ENCODE peak calls at places on chromosome 21, in seven cellular contexts. One of them, this sample, is unnamed.

GRCh38 chr21:42193131-42193671 is 25.7 kb upstream of the ABCG1 start:
- DNase-seq in IMR-90: no peak
- DNase-seq in H9: no peak
- DNase-seq in H1: no peak
- DNase-seq in mesendoderm: no peak
- DNase-seq in mesenchymal stem cell: no peak
- DNase-seq in neuronal stem cell: no peak
- DNase-seq in this sample: peak

GRCh38 chr21:39386899-39387298 is 38.0 kb upstream of the HMGN1 start:
- DNase-seq in mesendoderm: no peak
- DNase-seq in IMR-90: no peak
- DNase-seq in H9: no peak
- DNase-seq in neuronal stem cell: no peak
- DNase-seq in mesenchymal stem cell: no peak
- DNase-seq in H1: no peak
- DNase-seq in this sample: no peak

GRCh38 chr21:42312626-42313104 is 2.5 kb downstream of the TFF3 start:
- DNase-seq in mesenchymal stem cell: no peak
- DNase-seq in IMR-90: no peak
- DNase-seq in neuronal stem cell: no peak
- DNase-seq in H9: no peak
- DNase-seq in H1: no peak
- DNase-seq in mesendoderm: no peak
- DNase-seq in this sample: no peak

GRCh38 chr21:46459356-46460112 is 843 bp downstream of the DIP2A start:
- DNase-seq in neuronal stem cell: no peak
- DNase-seq in mesendoderm: peak
- DNase-seq in H1: no peak
- DNase-seq in H9: peak
- DNase-seq in IMR-90: peak
- DNase-seq in mesenchymal stem cell: peak
- DNase-seq in this sample: peak

GRCh38 chr21:39118604-39119215 is 64.5 kb downstream of the PSMG1 start:
- DNase-seq in mesenchymal stem cell: no peak
- DNase-seq in H9: no peak
- DNase-seq in mesendoderm: no peak
- DNase-seq in neuronal stem cell: no peak
- DNase-seq in IMR-90: no peak
- DNase-seq in H1: no peak
- DNase-seq in this sample: no peak

GRCh38 chr21:20999567-21000169 is 1.5 kb downstream of the NCAM2 start:
- DNase-seq in mesendoderm: peak
- DNase-seq in H1: no peak
- DNase-seq in mesenchymal stem cell: peak
- DNase-seq in H9: peak
- DNase-seq in neuronal stem cell: peak
- DNase-seq in IMR-90: peak
- DNase-seq in this sample: peak

GRCh38 chr21:42043201-42043895 is 27.8 kb upstream of the UMODL1 start:
- DNase-seq in mesenchymal stem cell: no peak
- DNase-seq in mesendoderm: no peak
- DNase-seq in neuronal stem cell: no peak
- DNase-seq in H9: no peak
- DNase-seq in H1: no peak
- DNase-seq in IMR-90: no peak
- DNase-seq in this sample: no peak

GRCh38 chr21:41774467-41775151 is 7.8 kb upstream of the RIPK4 start:
- DNase-seq in mesenchymal stem cell: no peak
- DNase-seq in H9: no peak
- DNase-seq in neuronal stem cell: no peak
- DNase-seq in IMR-90: no peak
- DNase-seq in mesendoderm: no peak
- DNase-seq in H1: no peak
- DNase-seq in this sample: no peak

GRCh38 chr21:46662765-46663500 is 27.5 kb downstream of the PRMT2 start:
- DNase-seq in mesenchymal stem cell: peak
- DNase-seq in IMR-90: no peak
- DNase-seq in mesendoderm: no peak
- DNase-seq in H1: no peak
- DNase-seq in H9: no peak
- DNase-seq in neuronal stem cell: no peak
- DNase-seq in this sample: no peak

GRCh38 chr21:28207776-28208175 is 784.9 kb downstream of the LTN1 start:
- DNase-seq in H1: no peak
- DNase-seq in mesendoderm: no peak
- DNase-seq in H9: no peak
- DNase-seq in IMR-90: peak
- DNase-seq in neuronal stem cell: no peak
- DNase-seq in mesenchymal stem cell: peak
- DNase-seq in this sample: no peak

GRCh38 chr21:22343721-22344120 is 1345.5 kb downstream of the NCAM2 start:
- DNase-seq in mesendoderm: no peak
- DNase-seq in H1: no peak
- DNase-seq in mesenchymal stem cell: no peak
- DNase-seq in neuronal stem cell: no peak
- DNase-seq in H9: no peak
- DNase-seq in IMR-90: no peak
- DNase-seq in this sample: no peak

GRCh38 chr21:41317458-41317857 is 857 bp downstream of the FAM3B start:
- DNase-seq in neuronal stem cell: no peak
- DNase-seq in H1: no peak
- DNase-seq in mesenchymal stem cell: no peak
- DNase-seq in IMR-90: no peak
- DNase-seq in H9: no peak
- DNase-seq in mesendoderm: no peak
- DNase-seq in this sample: no peak

GRCh38 chr21:41427556-41427955 is 1.5 kb downstream of the MX1 start:
- DNase-seq in H1: no peak
- DNase-seq in IMR-90: no peak
- DNase-seq in mesendoderm: no peak
- DNase-seq in neuronal stem cell: no peak
- DNase-seq in mesenchymal stem cell: no peak
- DNase-seq in H9: peak
- DNase-seq in this sample: no peak

GRCh38 chr21:38308785-38309119 is 52.0 kb downstream of the KCNJ15 start:
- DNase-seq in mesenchymal stem cell: no peak
- DNase-seq in IMR-90: no peak
- DNase-seq in mesendoderm: no peak
- DNase-seq in H9: no peak
- DNase-seq in neuronal stem cell: no peak
- DNase-seq in H1: no peak
- DNase-seq in this sample: no peak

GRCh38 chr21:17466166-17466565 is 46.7 kb upstream of the CXADR start:
- DNase-seq in H1: no peak
- DNase-seq in IMR-90: peak
- DNase-seq in mesenchymal stem cell: peak
- DNase-seq in neuronal stem cell: no peak
- DNase-seq in H9: no peak
- DNase-seq in mesendoderm: peak
- DNase-seq in this sample: no peak

GRCh38 chr21:17660449-17660848 is 47.7 kb upstream of the BTG3 start:
- DNase-seq in mesenchymal stem cell: no peak
- DNase-seq in IMR-90: no peak
- DNase-seq in H1: no peak
- DNase-seq in H9: no peak
- DNase-seq in neuronal stem cell: no peak
- DNase-seq in mesendoderm: peak
- DNase-seq in this sample: no peak

GRCh38 chr21:17554619-17555472 is 42.0 kb downstream of the CXADR start:
- DNase-seq in neuronal stem cell: peak
- DNase-seq in IMR-90: peak
- DNase-seq in mesendoderm: peak
- DNase-seq in H1: no peak
- DNase-seq in mesenchymal stem cell: no peak
- DNase-seq in H9: no peak
- DNase-seq in this sample: no peak

GRCh38 chr21:39452965-39453332 is 1.2 kb downstream of the SH3BGR start:
- DNase-seq in H1: no peak
- DNase-seq in mesenchymal stem cell: no peak
- DNase-seq in IMR-90: no peak
- DNase-seq in neuronal stem cell: no peak
- DNase-seq in H9: no peak
- DNase-seq in mesendoderm: no peak
- DNase-seq in this sample: no peak

GRCh38 chr21:40053007-40053406 is 185.8 kb downstream of the PCP4 start:
- DNase-seq in mesendoderm: no peak
- DNase-seq in H1: no peak
- DNase-seq in H9: no peak
- DNase-seq in mesenchymal stem cell: no peak
- DNase-seq in IMR-90: no peak
- DNase-seq in neuronal stem cell: no peak
- DNase-seq in this sample: no peak

GRCh38 chr21:42279888-42280287 is 35.3 kb downstream of the TFF3 start:
- DNase-seq in H1: no peak
- DNase-seq in IMR-90: no peak
- DNase-seq in H9: no peak
- DNase-seq in mesendoderm: no peak
- DNase-seq in neuronal stem cell: no peak
- DNase-seq in mesenchymal stem cell: no peak
- DNase-seq in this sample: no peak

GRCh38 chr21:37845535-37845934 is 70.7 kb downstream of the KCNJ6 start:
- DNase-seq in IMR-90: no peak
- DNase-seq in mesenchymal stem cell: no peak
- DNase-seq in neuronal stem cell: no peak
- DNase-seq in mesendoderm: no peak
- DNase-seq in H1: no peak
- DNase-seq in H9: no peak
- DNase-seq in this sample: no peak

GRCh38 chr21:34728479-34728878 is 59.7 kb downstream of the CLIC6 start:
- DNase-seq in mesendoderm: no peak
- DNase-seq in IMR-90: no peak
- DNase-seq in H9: no peak
- DNase-seq in neuronal stem cell: no peak
- DNase-seq in H1: no peak
- DNase-seq in mesenchymal stem cell: no peak
- DNase-seq in this sample: no peak

GRCh38 chr21:34722684-34723300 is 54.0 kb downstream of the CLIC6 start:
- DNase-seq in IMR-90: no peak
- DNase-seq in neuronal stem cell: peak
- DNase-seq in mesendoderm: peak
- DNase-seq in H1: no peak
- DNase-seq in H9: peak
- DNase-seq in mesenchymal stem cell: no peak
- DNase-seq in this sample: no peak

GRCh38 chr21:34724857-34725195 is 56.0 kb downstream of the CLIC6 start:
- DNase-seq in neuronal stem cell: no peak
- DNase-seq in IMR-90: no peak
- DNase-seq in H9: no peak
- DNase-seq in mesenchymal stem cell: no peak
- DNase-seq in mesendoderm: no peak
- DNase-seq in H1: no peak
- DNase-seq in this sample: no peak

GRCh38 chr21:34726627-34727337 is 58.0 kb downstream of the CLIC6 start:
- DNase-seq in mesenchymal stem cell: peak
- DNase-seq in IMR-90: peak
- DNase-seq in mesendoderm: peak
- DNase-seq in H1: no peak
- DNase-seq in neuronal stem cell: no peak
- DNase-seq in H9: no peak
- DNase-seq in this sample: peak

GRCh38 chr21:34724131-34724856 is 55.5 kb downstream of the CLIC6 start:
- DNase-seq in IMR-90: no peak
- DNase-seq in mesenchymal stem cell: no peak
- DNase-seq in mesendoderm: no peak
- DNase-seq in H9: no peak
- DNase-seq in H1: no peak
- DNase-seq in neuronal stem cell: no peak
- DNase-seq in this sample: no peak
- H2BK5ac ChIP-seq in IMR-90: no peak
- H2BK5ac ChIP-seq in mesenchymal stem cell: no peak
- H2BK5ac ChIP-seq in mesendoderm: no peak
- H2BK5ac ChIP-seq in H9: no peak
- H2BK5ac ChIP-seq in H1: no peak
- H2BK5ac ChIP-seq in neuronal stem cell: no peak
- H2BK5ac ChIP-seq in this sample: no peak

DNA sequence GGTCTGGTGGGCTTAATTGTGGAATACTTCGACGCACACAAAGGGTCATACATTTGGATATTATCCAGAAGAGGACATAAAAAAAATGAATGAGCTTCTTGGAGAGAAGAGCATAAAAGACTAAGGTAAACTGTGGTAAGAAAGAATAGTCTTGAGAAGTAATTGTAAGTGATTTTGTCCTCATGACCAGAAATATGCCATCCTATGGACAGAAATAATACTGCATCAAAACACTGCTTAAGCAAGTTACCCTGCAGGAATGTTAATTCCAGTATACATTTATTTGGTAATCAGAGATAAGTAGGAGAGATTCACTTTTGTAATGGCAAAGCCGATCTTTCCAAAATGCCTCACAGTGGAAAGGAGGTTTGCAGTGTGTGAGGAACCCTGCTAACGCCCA is 111.9 kb downstream of the NRIP1 start:
- DNase-seq in mesenchymal stem cell: no peak
- DNase-seq in H1: no peak
- DNase-seq in neuronal stem cell: no peak
- DNase-seq in IMR-90: no peak
- DNase-seq in H9: no peak
- DNase-seq in mesendoderm: peak
- DNase-seq in this sample: no peak
- H2BK5ac ChIP-seq in mesenchymal stem cell: no peak
- H2BK5ac ChIP-seq in H1: no peak
- H2BK5ac ChIP-seq in neuronal stem cell: no peak
- H2BK5ac ChIP-seq in IMR-90: no peak
- H2BK5ac ChIP-seq in H9: no peak
- H2BK5ac ChIP-seq in mesendoderm: no peak
- H2BK5ac ChIP-seq in this sample: no peak

GRCh38 chr21:32333953-32334673 is 35.5 kb downstream of the MRAP start:
- DNase-seq in mesenchymal stem cell: no peak
- DNase-seq in H9: peak
- DNase-seq in mesendoderm: no peak
- DNase-seq in H1: no peak
- DNase-seq in neuronal stem cell: no peak
- DNase-seq in IMR-90: no peak
- DNase-seq in this sample: no peak
- H2BK5ac ChIP-seq in mesenchymal stem cell: no peak
- H2BK5ac ChIP-seq in H9: no peak
- H2BK5ac ChIP-seq in mesendoderm: no peak
- H2BK5ac ChIP-seq in H1: no peak
- H2BK5ac ChIP-seq in neuronal stem cell: no peak
- H2BK5ac ChIP-seq in IMR-90: no peak
- H2BK5ac ChIP-seq in this sample: no peak

GRCh38 chr21:36734367-36735200 is 35.7 kb downstream of the SIM2 start:
- DNase-seq in mesenchymal stem cell: no peak
- DNase-seq in mesendoderm: no peak
- DNase-seq in IMR-90: no peak
- DNase-seq in neuronal stem cell: no peak
- DNase-seq in H9: no peak
- DNase-seq in H1: no peak
- DNase-seq in this sample: no peak

GRCh38 chr21:36730291-36731281 is 31.7 kb downstream of the SIM2 start:
- DNase-seq in mesenchymal stem cell: no peak
- DNase-seq in H1: no peak
- DNase-seq in IMR-90: no peak
- DNase-seq in mesendoderm: no peak
- DNase-seq in neuronal stem cell: no peak
- DNase-seq in H9: no peak
- DNase-seq in this sample: peak

GRCh38 chr21:36732761-36733160 is 33.8 kb downstream of the SIM2 start:
- DNase-seq in mesenchymal stem cell: no peak
- DNase-seq in H1: no peak
- DNase-seq in IMR-90: no peak
- DNase-seq in neuronal stem cell: no peak
- DNase-seq in mesendoderm: no peak
- DNase-seq in H9: no peak
- DNase-seq in this sample: no peak

GRCh38 chr21:36733857-36734256 is 34.9 kb downstream of the SIM2 start:
- DNase-seq in IMR-90: no peak
- DNase-seq in H9: no peak
- DNase-seq in neuronal stem cell: no peak
- DNase-seq in H1: no peak
- DNase-seq in mesenchymal stem cell: no peak
- DNase-seq in mesendoderm: no peak
- DNase-seq in this sample: no peak

GRCh38 chr21:36732217-36732616 is 33.3 kb downstream of the SIM2 start:
- DNase-seq in IMR-90: no peak
- DNase-seq in H1: no peak
- DNase-seq in mesendoderm: no peak
- DNase-seq in H9: no peak
- DNase-seq in neuronal stem cell: no peak
- DNase-seq in mesenchymal stem cell: no peak
- DNase-seq in this sample: no peak
- H2BK5ac ChIP-seq in IMR-90: no peak
- H2BK5ac ChIP-seq in H1: no peak
- H2BK5ac ChIP-seq in mesendoderm: no peak
- H2BK5ac ChIP-seq in H9: no peak
- H2BK5ac ChIP-seq in neuronal stem cell: no peak
- H2BK5ac ChIP-seq in mesenchymal stem cell: no peak
- H2BK5ac ChIP-seq in this sample: no peak